ENCODE peak calls at places on chromosomes 3 and 15, in seven cellular contexts. F is GM12865, N is cardiac muscle cell, W is osteocyte, D is GM13976, J is GM12864, U is endothelial cell of umbilical vein. R is an unnamed sample.

GRCh38 chr3:188274249-188274915 is 120.4 kb downstream of the LPP start:
- DNase-seq in F (no peak), N (peak), W (no peak), D (no peak), J (no peak), U (no peak), R (no peak)

GRCh38 chr3:71581451-71581980 is 2.0 kb downstream of the FOXP1 start:
- DNase-seq in F (no peak), N (peak), W (peak), D (peak), J (no peak), U (peak), R (no peak)

GRCh38 chr15:55977225-55977624 is 16.2 kb downstream of the NEDD4 start:
- DNase-seq in F (no peak), N (no peak), W (no peak), D (no peak), J (no peak), U (no peak), R (no peak)

GRCh38 chr3:59425942-59426341 is 376.1 kb upstream of the CFAP20DC start:
- DNase-seq in F (peak), N (no peak), W (no peak), D (no peak), J (peak), U (no peak), R (no peak)

GRCh38 chr15:56653787-56654186 is 79.5 kb downstream of the ZNF280D start:
- DNase-seq in F (no peak), N (no peak), W (no peak), D (no peak), J (no peak), U (peak), R (no peak)

GRCh38 chr3:127629462-127630403 is 748 bp downstream of the PODXL2 start:
- DNase-seq in F (peak), N (no peak), W (no peak), D (no peak), J (peak), U (no peak), R (no peak)

GRCh38 chr3:110625126-110625798 is 446.4 kb upstream of the NECTIN3 start:
- DNase-seq in F (no peak), N (peak), W (no peak), D (no peak), J (no peak), U (peak), R (no peak)

GRCh38 chr3:8567784-8568575 is 66.4 kb downstream of the LMCD1 start:
- DNase-seq in F (no peak), N (no peak), W (no peak), D (no peak), J (no peak), U (no peak), R (no peak)

GRCh38 chr3:4982773-4983738 is 3.8 kb downstream of the BHLHE40 start:
- DNase-seq in F (no peak), N (no peak), W (no peak), D (no peak), J (no peak), U (peak), R (no peak)

GRCh38 chr15:98746756-98747155 is 98.4 kb downstream of the IGF1R start:
- DNase-seq in F (no peak), N (no peak), W (no peak), D (no peak), J (no peak), U (no peak), R (no peak)

GRCh38 chr3:115624029-115624645 is 827 bp downstream of the GAP43 start:
- DNase-seq in F (no peak), N (no peak), W (no peak), D (no peak), J (no peak), U (no peak), R (no peak)

GRCh38 chr15:80988148-80988796 is 1.3 kb downstream of the MESD start:
- DNase-seq in F (no peak), N (no peak), W (no peak), D (no peak), J (no peak), U (no peak), R (no peak)

GRCh38 chr3:143185401-143185800 is 65.8 kb downstream of the CHST2 start:
- DNase-seq in F (no peak), N (no peak), W (no peak), D (no peak), J (no peak), U (no peak), R (no peak)

GRCh38 chr3:33064929-33065328 is 32.0 kb downstream of the GLB1 start:
- DNase-seq in F (peak), N (no peak), W (no peak), D (no peak), J (no peak), U (no peak), R (no peak)
- TF ChIP-seq CTCF in F (peak), N (no peak), W (no peak), D (peak), J (peak), U (no peak), R (peak)

GRCh38 chr3:43638594-43639447 is 17.0 kb upstream of the ANO10 start:
- DNase-seq in F (peak), N (peak), W (no peak), D (peak), J (no peak), U (peak), R (peak)
- TF ChIP-seq CTCF in F (peak), N (peak), W (no peak), D (peak), J (peak), U (no peak), R (peak)

DNA sequence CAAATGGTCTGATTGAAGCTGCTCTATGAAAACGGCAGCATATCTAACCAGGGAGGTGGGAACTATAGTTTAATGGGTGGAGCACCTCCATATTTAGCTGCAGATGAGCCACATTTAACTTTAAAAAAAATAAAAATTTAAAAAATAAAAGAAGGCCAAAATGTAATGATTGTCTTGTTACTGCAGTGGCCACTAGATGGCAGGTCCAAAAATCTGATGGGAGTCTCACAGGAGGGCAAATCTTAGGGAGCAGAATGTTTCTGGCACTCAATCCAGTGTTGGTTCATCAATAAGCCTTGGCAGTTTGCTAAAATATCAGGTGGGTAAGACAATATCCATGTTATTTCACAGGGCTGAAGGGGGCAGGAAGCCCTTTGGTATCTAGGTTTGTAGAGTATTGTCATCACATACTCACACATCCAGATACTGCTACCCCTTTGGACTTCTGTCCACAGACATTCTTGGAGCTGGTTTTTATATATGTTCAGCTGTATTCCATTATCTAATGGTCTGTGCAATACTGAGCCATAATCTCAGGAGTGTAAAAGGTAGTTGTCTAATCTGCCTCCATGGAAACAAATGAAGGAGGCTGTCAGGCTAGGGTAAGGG is 233.3 kb downstream of the TIGIT start:
- DNase-seq in F (peak), N (peak), W (no peak), D (peak), J (no peak), U (peak), R (peak)
- TF ChIP-seq CTCF in F (peak), N (peak), W (peak), D (peak), J (peak), U (peak), R (peak)

GRCh38 chr3:20042331-20042730 is 2.1 kb downstream of the KAT2B start:
- DNase-seq in F (no peak), N (no peak), W (no peak), D (no peak), J (no peak), U (no peak), R (no peak)

GRCh38 chr3:20041197-20041780 is 1.0 kb downstream of the KAT2B start:
- DNase-seq in F (peak), N (peak), W (peak), D (peak), J (no peak), U (peak), R (peak)

GRCh38 chr3:20039765-20040475 is at the start of gene KAT2B:
- DNase-seq in F (peak), N (peak), W (peak), D (peak), J (no peak), U (peak), R (peak)

GRCh38 chr3:20039082-20039764 is 1.0 kb upstream of the KAT2B start:
- DNase-seq in F (peak), N (peak), W (no peak), D (no peak), J (no peak), U (peak), R (no peak)

DNA sequence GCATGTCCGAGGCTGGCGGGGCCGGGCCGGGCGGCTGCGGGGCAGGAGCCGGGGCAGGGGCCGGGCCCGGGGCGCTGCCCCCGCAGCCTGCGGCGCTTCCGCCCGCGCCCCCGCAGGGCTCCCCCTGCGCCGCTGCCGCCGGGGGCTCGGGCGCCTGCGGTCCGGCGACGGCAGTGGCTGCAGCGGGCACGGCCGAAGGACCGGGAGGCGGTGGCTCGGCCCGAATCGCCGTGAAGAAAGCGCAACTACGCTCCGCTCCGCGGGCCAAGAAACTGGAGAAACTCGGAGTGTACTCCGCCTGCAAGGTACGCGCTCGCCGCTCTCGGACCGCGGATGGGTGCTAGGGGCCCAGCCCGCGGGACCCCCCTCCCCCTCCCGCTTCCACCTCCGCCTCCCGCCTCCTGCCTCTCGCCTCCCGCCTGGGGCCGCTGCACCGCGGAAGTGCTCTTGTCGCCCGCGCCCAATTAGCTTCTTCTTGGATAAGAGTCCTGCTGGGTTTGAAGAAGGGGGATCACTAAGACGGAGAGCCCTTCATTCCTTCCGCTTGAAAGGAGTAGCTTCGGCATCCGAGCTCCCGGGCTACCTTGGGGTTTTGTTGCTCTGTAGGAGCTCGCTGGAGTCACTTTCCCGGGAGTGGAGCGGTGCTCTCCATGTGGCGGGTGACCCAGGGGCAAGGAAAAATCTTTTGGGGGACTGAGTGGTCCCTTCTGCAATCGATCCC is 390 bp downstream of the KAT2B start:
- DNase-seq in F (peak), N (peak), W (peak), D (peak), J (no peak), U (peak), R (peak)
- TF ChIP-seq CTCF in F (peak), N (peak), W (no peak), D (peak), J (peak), U (no peak), R (peak)